ENCODE peak calls at places on chromosomes 3 and 15, in nine cellular contexts. W, Y, B, H, G, O, S, C and F are unnamed samples.

GRCh38 chr15:72889545-72889944 is 106.0 kb upstream of the ADPGK start:
- DNase-seq in C (no peak), B (no peak), S (peak; percentile 22), O (no peak), Y (no peak), W (no peak), H (no peak), G (no peak), F (no peak)

GRCh38 chr3:156792945-156793344 is 33.2 kb upstream of the LEKR1 start:
- DNase-seq in G (no peak), Y (no peak), S (peak; percentile 42), B (no peak), W (no peak), O (no peak), H (no peak), C (no peak), F (no peak)

GRCh38 chr3:187012609-187013051 is 82.3 kb downstream of the ST6GAL1 start:
- DNase-seq in O (peak; percentile 64), C (no peak), B (no peak), H (peak; percentile 37), W (no peak), S (no peak), Y (no peak), G (no peak), F (no peak)

GRCh38 chr3:105253225-105253624 is 113.5 kb upstream of the ALCAM start:
- DNase-seq in G (no peak), S (no peak), C (no peak), O (no peak), B (no peak), H (peak; percentile 50), W (no peak), Y (no peak), F (no peak)

GRCh38 chr3:123657578-123657977 is 72.7 kb upstream of the HACD2 start:
- DNase-seq in B (no peak), G (no peak), S (peak; percentile 41), W (no peak), H (no peak), C (no peak), Y (peak; percentile 62), O (peak; percentile 38), F (no peak)

GRCh38 chr15:68420186-68420684 is 11.7 kb downstream of the ITGA11 start:
- DNase-seq in S (peak; percentile 56), B (no peak), Y (no peak), G (no peak), W (peak; percentile 0), H (no peak), O (no peak), C (no peak), F (no peak)

GRCh38 chr3:40453933-40454332 is 3.2 kb upstream of the RPL14 start:
- DNase-seq in G (no peak), Y (no peak), S (no peak), C (no peak), H (no peak), B (no peak), O (no peak), W (no peak), F (no peak)

GRCh38 chr3:9198805-9199386 is 50.5 kb downstream of the SRGAP3 start:
- DNase-seq in B (peak; percentile 46), S (no peak), G (no peak), H (peak; percentile 3), O (no peak), W (no peak), C (no peak), Y (no peak), F (no peak)

GRCh38 chr3:55587476-55587875 is 100.4 kb upstream of the WNT5A start:
- DNase-seq in W (no peak), G (no peak), B (no peak), H (no peak), O (peak; percentile 21), S (peak; percentile 22), C (no peak), Y (no peak), F (no peak)

GRCh38 chr15:91407237-91407889 is 307.3 kb downstream of the SV2B start:
- DNase-seq in S (peak; percentile 12), B (no peak), H (peak; percentile 41), Y (peak; percentile 10), G (peak; percentile 19), O (peak; percentile 46), W (no peak), C (peak; percentile 16), F (no peak)

GRCh38 chr15:66800584-66801235 is 98.7 kb downstream of the SMAD6 start:
- DNase-seq in W (peak; percentile 6), B (no peak), S (peak; percentile 59), H (no peak), Y (no peak), G (no peak), O (no peak), C (no peak), F (no peak)

GRCh38 chr3:30675774-30676173 is 69.4 kb downstream of the TGFBR2 start:
- DNase-seq in G (no peak), C (no peak), S (no peak), Y (no peak), H (no peak), B (no peak), W (no peak), O (no peak), F (no peak)
- H3K27ac ChIP-seq in G (peak overlapping the region; percentile 54), C (no peak overlapping the region), S (no peak overlapping the region), Y (no peak overlapping the region), H (no peak overlapping the region), B (no peak overlapping the region), W (no peak overlapping the region), O (no peak overlapping the region), F (no peak overlapping the region)

GRCh38 chr3:197883541-197883940 is 66.4 kb upstream of the RPL35A start:
- DNase-seq in G (no peak), C (no peak), B (no peak), H (no peak), Y (no peak), S (no peak), W (no peak), O (no peak), F (no peak)
- H3K27ac ChIP-seq in G (no peak overlapping the region), C (no peak overlapping the region), B (peak overlapping the region; percentile 44), H (no peak overlapping the region), Y (no peak overlapping the region), S (no peak overlapping the region), W (no peak overlapping the region), O (no peak overlapping the region), F (no peak overlapping the region)

DNA sequence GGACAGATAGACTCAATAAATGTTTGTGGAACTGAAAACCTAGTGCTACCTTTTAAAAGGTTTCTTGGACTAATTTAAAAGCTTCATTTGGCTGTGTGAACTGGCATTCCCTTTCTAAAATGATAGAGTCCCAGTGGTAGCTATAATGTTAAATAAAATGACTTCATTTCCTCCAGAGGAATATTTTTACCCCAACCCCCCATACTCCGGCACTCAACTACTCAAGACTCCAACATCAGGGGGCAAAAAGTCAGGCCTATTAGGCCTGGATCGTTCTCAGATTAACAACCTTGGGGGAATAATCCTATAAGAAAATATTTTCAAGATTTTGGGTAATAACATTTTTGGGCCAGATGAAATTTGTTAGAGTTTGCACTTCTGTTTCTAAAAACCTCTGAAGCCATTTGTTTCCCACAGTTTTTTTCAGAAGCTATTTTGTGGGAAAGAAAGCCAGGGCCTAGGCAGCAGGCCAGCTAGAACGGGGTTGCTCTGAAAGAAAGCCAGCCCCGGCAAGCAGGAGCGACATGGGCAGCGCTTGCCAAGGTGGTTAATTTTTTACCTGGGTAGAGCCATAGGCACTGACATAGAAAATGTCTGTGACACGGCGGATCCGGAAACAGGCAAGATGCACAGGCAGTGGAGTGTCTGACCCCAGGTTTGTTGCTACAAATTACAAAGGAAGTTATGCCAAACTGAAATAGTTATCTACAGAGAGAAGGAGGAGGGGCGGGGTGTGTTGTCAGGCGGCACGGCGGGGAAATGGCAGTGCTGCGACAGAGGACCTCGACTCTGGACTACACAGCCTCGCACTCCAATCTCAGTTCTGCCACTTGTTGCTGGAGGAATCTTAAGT is 84.6 kb downstream of the MAGI1 start:
- DNase-seq in B (no peak), O (no peak), H (peak; percentile 50), S (no peak), Y (peak; percentile 44), C (no peak), G (peak; percentile 33), W (peak; percentile 55), F (no peak)
- H3K27ac ChIP-seq in B (no peak overlapping the region), O (no peak overlapping the region), H (peak overlapping the region; percentile 92), S (no peak overlapping the region), Y (no peak overlapping the region), C (no peak overlapping the region), G (peak overlapping the region; percentile 71), W (peak overlapping the region; percentile 75), F (no peak overlapping the region)

DNA sequence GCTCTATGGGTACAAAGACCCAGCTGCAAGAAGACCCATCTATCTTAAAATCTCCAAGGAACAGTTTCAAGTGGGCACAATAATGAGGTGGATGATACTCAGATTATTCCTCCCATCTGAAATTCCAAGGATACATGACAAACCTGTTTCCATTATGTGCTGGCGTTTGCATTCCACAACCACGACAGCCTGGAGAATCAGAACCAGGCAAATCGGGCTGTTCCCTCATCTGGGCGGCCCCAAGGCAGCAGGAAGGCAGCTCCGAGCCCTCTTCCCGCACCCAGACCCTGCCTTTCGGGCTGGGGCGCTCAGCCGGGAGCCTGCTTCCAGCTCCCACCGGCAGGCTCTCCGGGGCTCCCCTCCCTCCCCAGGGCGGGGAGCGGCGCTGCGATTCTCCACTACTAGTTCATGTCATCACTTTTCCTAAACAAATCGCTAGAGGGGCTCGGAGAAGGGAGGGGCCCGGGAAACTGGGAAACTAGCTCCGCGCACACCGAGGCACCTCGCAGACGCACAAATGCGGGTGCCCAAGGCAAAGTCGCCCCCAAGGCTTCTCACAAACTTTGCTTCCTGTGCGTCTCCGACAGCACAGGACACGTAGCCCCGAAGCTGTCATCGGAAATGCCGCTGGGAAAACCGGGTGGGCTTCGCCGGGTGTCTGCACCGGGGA is at the start of gene MGLL:
- DNase-seq in H (peak; percentile 27), S (peak; percentile 65), Y (peak; percentile 44), C (no peak), B (no peak), W (peak; percentile 34), O (peak; percentile 50), G (peak; percentile 49), F (no peak)
- H3K27ac ChIP-seq in H (no peak within 1 kb of the TSS), S (peak within 1 kb of the TSS; percentile 59), Y (peak within 1 kb of the TSS; percentile 80), C (no peak within 1 kb of the TSS), B (peak within 1 kb of the TSS; percentile 63), W (peak within 1 kb of the TSS; percentile 86), O (peak within 1 kb of the TSS; percentile 91), G (peak within 1 kb of the TSS; percentile 96), F (no peak within 1 kb of the TSS)

DNA sequence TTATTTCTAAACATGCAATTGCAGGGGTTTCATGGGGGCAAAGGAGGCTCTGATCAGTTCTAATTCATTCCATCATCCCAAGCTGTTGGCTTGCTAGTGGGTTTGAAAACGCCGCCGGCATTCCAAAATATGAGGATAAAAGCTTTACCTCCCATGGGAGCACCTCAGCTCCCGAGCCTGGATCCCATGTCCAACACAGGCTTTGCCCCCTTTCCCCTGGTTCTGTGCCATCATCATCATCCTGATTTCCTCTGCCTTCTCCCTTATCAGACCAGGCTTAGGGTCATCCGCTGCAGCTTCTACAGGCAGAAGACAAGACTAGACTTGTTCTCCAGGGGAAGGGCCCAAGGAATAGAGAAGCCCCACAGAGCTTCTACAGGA is 25.4 kb downstream of the SH3BP5 start:
- DNase-seq in H (no peak), W (no peak), S (no peak), Y (no peak), B (no peak), G (no peak), O (no peak), C (no peak), F (no peak)
- H3K27ac ChIP-seq in H (no peak overlapping the region), W (peak overlapping the region; percentile 58), S (no peak overlapping the region), Y (no peak overlapping the region), B (no peak overlapping the region), G (no peak overlapping the region), O (no peak overlapping the region), C (peak overlapping the region; percentile 13), F (no peak overlapping the region)

GRCh38 chr3:2098398-2099027 is at the start of gene CNTN4:
- DNase-seq in Y (no peak), H (peak; percentile 6), S (peak; percentile 16), C (no peak), O (no peak), B (no peak), G (peak; percentile 52), W (peak; percentile 64), F (no peak)
- H3K27ac ChIP-seq in Y (no peak within 1 kb of the TSS), H (no peak within 1 kb of the TSS), S (no peak within 1 kb of the TSS), C (no peak within 1 kb of the TSS), O (no peak within 1 kb of the TSS), B (no peak within 1 kb of the TSS), G (peak within 1 kb of the TSS; percentile 46), W (peak within 1 kb of the TSS; percentile 41), F (no peak within 1 kb of the TSS)